ENCODE peak calls at places on chromosomes 2 and 18, in five cellular contexts. W is hypothalamus; I is posterior cingulate gyrus; D is activated CD8-positive, alpha-beta memory T cell treated with anti-CD3 and anti-CD28 coated beads, Interleukin-2, amount 10 ng/mL, durations not matched to agents 7 days and 5 days; H is Daoy. Z is an unnamed sample.

GRCh38 chr2:160583162-160583522 is 89.5 kb upstream of the RBMS1 start:
- DNase-seq in W (no peak), I (no peak), D (no peak), H (peak), Z (no peak)

GRCh38 chr18:48002933-48003365 is 72.5 kb upstream of the SMAD2 start:
- DNase-seq in W (no peak), I (no peak), D (no peak), H (peak), Z (peak)

GRCh38 chr2:20565623-20566236 is 85.2 kb downstream of the HS1BP3 start:
- DNase-seq in W (no peak), I (peak), D (no peak), H (no peak), Z (no peak)

GRCh38 chr2:30731248-30731647 is 76.0 kb downstream of the CAPN13 start:
- DNase-seq in W (no peak), I (peak), D (no peak), H (no peak), Z (no peak)

GRCh38 chr2:64814007-64814406 is 160.3 kb upstream of the SERTAD2 start:
- DNase-seq in W (no peak), I (no peak), D (no peak), H (no peak), Z (no peak)

GRCh38 chr2:231545105-231545902 is 15.1 kb upstream of the NMUR1 start:
- DNase-seq in W (peak), I (no peak), D (peak), H (peak), Z (peak)

GRCh38 chr18:12011962-12012549 is 30.7 kb downstream of the IMPA2 start:
- DNase-seq in W (no peak), I (peak), D (no peak), H (peak), Z (no peak)

GRCh38 chr2:35463805-35464596 is 891.6 kb upstream of the CRIM1 start:
- DNase-seq in W (no peak), I (no peak), D (no peak), H (no peak), Z (no peak)

GRCh38 chr2:214575030-214575949 is 164.4 kb downstream of the VWC2L start:
- DNase-seq in W (peak), I (peak), D (no peak), H (no peak), Z (no peak)

GRCh38 chr2:140586379-140586778 is 1544.4 kb downstream of the LRP1B start:
- DNase-seq in W (no peak), I (no peak), D (no peak), H (no peak), Z (peak)

GRCh38 chr2:98478088-98478551 is 33.5 kb downstream of the INPP4A start:
- DNase-seq in W (no peak), I (peak), D (no peak), H (no peak), Z (no peak)

Z was measured in islet precursor cell.